ENCODE peak calls at places on chromosomes 1 and 21, in nine cellular contexts. U, S, V, A, Q, O, I, T and R are unnamed samples.

GRCh38 chr1:2234762-2235113 is 6.6 kb downstream of the SKI start:
- DNase-seq in U (no peak), S (no peak), V (no peak), A (no peak), Q (no peak), O (no peak), I (no peak), T (no peak), R (no peak)

GRCh38 chr1:230752407-230752806 is 5.2 kb downstream of the CAPN9 start:
- DNase-seq in U (no peak), S (no peak), V (no peak), A (no peak), Q (no peak), O (no peak), I (no peak), T (no peak), R (no peak)

GRCh38 chr21:15050588-15051377 is 14.0 kb downstream of the NRIP1 start:
- DNase-seq in U (no peak), S (no peak), V (no peak), A (no peak), Q (no peak), O (no peak), I (no peak), T (no peak), R (no peak)

GRCh38 chr1:236030572-236030971 is 34.3 kb downstream of the NID1 start:
- DNase-seq in U (no peak), S (no peak), V (no peak), A (no peak), Q (no peak), O (no peak), I (no peak), T (no peak), R (no peak)

GRCh38 chr1:186236921-186237320 is 138.1 kb downstream of the TPR start:
- DNase-seq in U (peak; percentile 91), S (no peak), V (peak; percentile 96), A (peak; percentile 83), Q (peak; percentile 77), O (no peak), I (peak; percentile 96), T (no peak), R (no peak)

GRCh38 chr1:93652335-93652949 is 29.2 kb downstream of the BCAR3 start:
- DNase-seq in U (no peak), S (no peak), V (no peak), A (no peak), Q (no peak), O (no peak), I (no peak), T (no peak), R (no peak)

GRCh38 chr1:201181726-201182125 is 8.9 kb upstream of the IGFN1 start:
- DNase-seq in U (no peak), S (no peak), V (no peak), A (no peak), Q (no peak), O (no peak), I (no peak), T (no peak), R (no peak)

GRCh38 chr1:197314672-197315071 is 46.6 kb downstream of the CRB1 start:
- DNase-seq in U (no peak), S (no peak), V (no peak), A (no peak), Q (no peak), O (no peak), I (no peak), T (no peak), R (no peak)

GRCh38 chr1:87113313-87113712 is 198.9 kb downstream of the HS2ST1 start:
- DNase-seq in U (peak; percentile 69), S (no peak), V (no peak), A (peak; percentile 90), Q (no peak), O (no peak), I (peak; percentile 97), T (no peak), R (no peak)

GRCh38 chr1:14956579-14957195 is 196.9 kb upstream of the TMEM51 start:
- DNase-seq in U (no peak), S (no peak), V (no peak), A (no peak), Q (no peak), O (no peak), I (no peak), T (no peak), R (no peak)

GRCh38 chr1:235004276-235004675 is 124.4 kb downstream of the TOMM20 start:
- DNase-seq in U (no peak), S (no peak), V (no peak), A (no peak), Q (no peak), O (no peak), I (no peak), T (no peak), R (no peak)

GRCh38 chr1:171653796-171654704 is 1.6 kb upstream of the MYOC start:
- DNase-seq in U (peak; percentile 11), S (no peak), V (no peak), A (peak; percentile 52), Q (no peak), O (no peak), I (peak; percentile 75), T (no peak), R (no peak)

GRCh38 chr1:38213720-38214367 is 167.3 kb upstream of the POU3F1 start:
- DNase-seq in U (no peak), S (no peak), V (no peak), A (no peak), Q (no peak), O (no peak), I (no peak), T (no peak), R (no peak)

GRCh38 chr1:37238376-37239224 is 204.3 kb upstream of the GRIK3 start:
- DNase-seq in U (no peak), S (no peak), V (peak; percentile 33), A (no peak), Q (no peak), O (no peak), I (no peak), T (no peak), R (no peak)

GRCh38 chr1:214280386-214281029 is 451 bp upstream of the SMYD2 start:
- DNase-seq in U (peak; percentile 34), S (peak; percentile 57), V (peak; percentile 40), A (peak; percentile 29), Q (peak; percentile 54), O (peak; percentile 52), I (peak; percentile 60), T (no peak), R (no peak)

GRCh38 chr21:21096956-21097355 is 98.7 kb downstream of the NCAM2 start:
- DNase-seq in U (no peak), S (no peak), V (no peak), A (no peak), Q (no peak), O (no peak), I (no peak), T (no peak), R (no peak)

GRCh38 chr21:21102874-21103273 is 104.7 kb downstream of the NCAM2 start:
- DNase-seq in U (no peak), S (no peak), V (no peak), A (no peak), Q (no peak), O (no peak), I (no peak), T (no peak), R (no peak)

GRCh38 chr21:21097425-21097824 is 99.2 kb downstream of the NCAM2 start:
- DNase-seq in U (no peak), S (no peak), V (no peak), A (no peak), Q (no peak), O (no peak), I (no peak), T (no peak), R (no peak)

GRCh38 chr21:21103692-21104091 is 105.5 kb downstream of the NCAM2 start:
- DNase-seq in U (no peak), S (no peak), V (no peak), A (no peak), Q (no peak), O (no peak), I (no peak), T (no peak), R (no peak)

GRCh38 chr21:21101911-21102310 is 103.7 kb downstream of the NCAM2 start:
- DNase-seq in U (peak; percentile 48), S (peak; percentile 35), V (no peak), A (peak; percentile 74), Q (no peak), O (peak; percentile 22), I (peak; percentile 77), T (no peak), R (no peak)
- TF ChIP-seq CTCF in U (peak; percentile 64), S (no peak), V (no peak), A (peak; percentile 34), Q (no peak), O (peak; percentile 57), I (peak; percentile 35), T (no peak), R (no peak)

GRCh38 chr1:232499151-232499550 is 130.8 kb downstream of the SIPA1L2 start:
- DNase-seq in U (no peak), S (no peak), V (no peak), A (peak; percentile 21), Q (no peak), O (no peak), I (no peak), T (no peak), R (no peak)
- TF ChIP-seq CTCF in U (no peak), S (no peak), V (no peak), A (no peak), Q (no peak), O (no peak), I (no peak), T (no peak), R (no peak)

GRCh38 chr1:90964444-90965035 is 57.3 kb downstream of the ZNF644 start:
- DNase-seq in U (peak; percentile 21), S (no peak), V (peak; percentile 29), A (peak; percentile 41), Q (no peak), O (no peak), I (peak; percentile 13), T (no peak), R (no peak)
- TF ChIP-seq CTCF in U (peak; percentile 75), S (peak; percentile 45), V (no peak), A (peak; percentile 35), Q (peak; percentile 54), O (peak; percentile 71), I (peak; percentile 32), T (no peak), R (no peak)

DNA sequence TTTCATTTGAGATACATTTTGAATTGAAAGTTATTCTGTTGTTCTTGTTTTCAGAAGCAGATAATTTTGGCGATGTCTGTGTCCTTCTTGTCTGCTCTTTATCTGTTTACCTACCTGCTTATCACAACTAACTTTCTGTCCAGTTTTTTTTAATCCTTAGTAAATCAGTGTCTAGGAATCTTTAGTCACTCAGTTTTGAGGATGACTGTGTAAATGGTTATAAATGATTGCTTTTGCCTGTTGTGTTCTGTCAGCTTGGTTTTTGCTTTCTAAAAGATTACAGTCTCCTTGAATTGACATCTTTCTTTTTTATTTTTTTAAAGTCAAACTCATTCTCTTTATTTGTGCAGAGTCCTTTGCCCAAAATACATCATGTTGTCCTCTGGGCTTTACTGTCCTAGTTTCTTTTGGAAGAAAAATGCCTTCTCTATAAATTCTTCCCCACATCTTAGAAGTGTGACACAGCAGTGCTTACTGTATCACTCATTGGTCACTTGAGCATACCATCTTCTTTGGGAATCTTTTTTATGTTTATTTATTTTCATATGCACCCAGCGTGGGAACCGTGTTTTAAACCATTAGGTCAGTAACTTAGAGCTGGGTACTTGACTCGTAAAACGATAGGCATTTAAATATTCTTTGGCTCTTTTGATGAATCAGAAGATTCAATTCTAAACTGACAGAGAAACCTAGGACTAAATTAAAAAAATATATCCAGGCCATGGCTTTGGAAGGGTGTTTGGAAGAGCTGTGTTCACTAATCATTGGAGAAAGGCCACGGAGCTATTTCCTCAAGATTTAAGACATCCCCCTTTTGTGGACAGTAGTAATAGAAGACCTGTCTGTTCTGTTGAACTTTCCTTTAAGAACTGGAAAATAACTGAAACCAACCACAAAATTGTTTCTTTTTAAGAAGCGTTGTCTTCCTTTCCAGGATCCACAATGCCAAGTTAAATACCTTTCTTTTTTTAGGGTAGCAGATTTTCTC is 20.9 kb downstream of the LAMC1 start:
- DNase-seq in U (peak; percentile 94), S (no peak), V (peak; percentile 42), A (peak; percentile 50), Q (peak; percentile 55), O (no peak), I (peak; percentile 93), T (no peak), R (no peak)
- TF ChIP-seq CTCF in U (no peak), S (no peak), V (no peak), A (no peak), Q (no peak), O (no peak), I (no peak), T (no peak), R (no peak)